ENCODE peak calls at places on chromosomes 7 and 10, in nine cellular contexts. One of them, this sample, is unnamed.

GRCh38 chr7:151063212-151063561 is 3.8 kb downstream of the SLC4A2 start:
- DNase-seq in lung: no peak
- DNase-seq in ELR: peak; percentile 55
- DNase-seq in CD4-positive, alpha-beta memory T cell: no peak
- DNase-seq in activated effector memory CD4-positive, alpha-beta T cell treated with anti-CD3 and anti-CD28 coated beads, Interleukin-2, amount 50 U/mL, for 16 hours: no peak
- DNase-seq in T-helper 9 cell: no peak
- DNase-seq in HuH-7: peak; percentile 53
- DNase-seq in aorta: no peak
- DNase-seq in lung microvascular endothelial cell: no peak
- DNase-seq in this sample: no peak

GRCh38 chr7:42222891-42223290 is 14.1 kb downstream of the GLI3 start:
- DNase-seq in lung: no peak
- DNase-seq in ELR: no peak
- DNase-seq in CD4-positive, alpha-beta memory T cell: no peak
- DNase-seq in activated effector memory CD4-positive, alpha-beta T cell treated with anti-CD3 and anti-CD28 coated beads, Interleukin-2, amount 50 U/mL, for 16 hours: no peak
- DNase-seq in T-helper 9 cell: no peak
- DNase-seq in HuH-7: no peak
- DNase-seq in aorta: no peak
- DNase-seq in lung microvascular endothelial cell: no peak
- DNase-seq in this sample: no peak

GRCh38 chr10:71351087-71351486 is 32.0 kb downstream of the SLC29A3 start:
- DNase-seq in lung: no peak
- DNase-seq in ELR: no peak
- DNase-seq in CD4-positive, alpha-beta memory T cell: no peak
- DNase-seq in activated effector memory CD4-positive, alpha-beta T cell treated with anti-CD3 and anti-CD28 coated beads, Interleukin-2, amount 50 U/mL, for 16 hours: no peak
- DNase-seq in T-helper 9 cell: no peak
- DNase-seq in HuH-7: no peak
- DNase-seq in aorta: no peak
- DNase-seq in lung microvascular endothelial cell: no peak
- DNase-seq in this sample: no peak

GRCh38 chr7:79590571-79591274 is 137.3 kb upstream of the MAGI2 start:
- DNase-seq in lung: no peak
- DNase-seq in ELR: no peak
- DNase-seq in CD4-positive, alpha-beta memory T cell: no peak
- DNase-seq in activated effector memory CD4-positive, alpha-beta T cell treated with anti-CD3 and anti-CD28 coated beads, Interleukin-2, amount 50 U/mL, for 16 hours: no peak
- DNase-seq in T-helper 9 cell: no peak
- DNase-seq in HuH-7: no peak
- DNase-seq in aorta: no peak
- DNase-seq in lung microvascular endothelial cell: no peak
- DNase-seq in this sample: no peak

GRCh38 chr7:151168022-151168786 is 710 bp upstream of the GBX1 start:
- DNase-seq in lung: no peak
- DNase-seq in ELR: peak; percentile 18
- DNase-seq in CD4-positive, alpha-beta memory T cell: peak; percentile 60
- DNase-seq in activated effector memory CD4-positive, alpha-beta T cell treated with anti-CD3 and anti-CD28 coated beads, Interleukin-2, amount 50 U/mL, for 16 hours: peak; percentile 86
- DNase-seq in T-helper 9 cell: peak; percentile 58
- DNase-seq in HuH-7: peak; percentile 88
- DNase-seq in aorta: peak; percentile 54
- DNase-seq in lung microvascular endothelial cell: peak; percentile 20
- DNase-seq in this sample: peak; percentile 70

GRCh38 chr10:514137-514671 is 175.3 kb downstream of the DIP2C start:
- DNase-seq in lung: peak; percentile 41
- DNase-seq in ELR: no peak
- DNase-seq in CD4-positive, alpha-beta memory T cell: no peak
- DNase-seq in activated effector memory CD4-positive, alpha-beta T cell treated with anti-CD3 and anti-CD28 coated beads, Interleukin-2, amount 50 U/mL, for 16 hours: peak; percentile 38
- DNase-seq in T-helper 9 cell: no peak
- DNase-seq in HuH-7: peak; percentile 47
- DNase-seq in aorta: no peak
- DNase-seq in lung microvascular endothelial cell: no peak
- DNase-seq in this sample: no peak

GRCh38 chr7:30450983-30451497 is 27.5 kb downstream of the NOD1 start:
- DNase-seq in lung: no peak
- DNase-seq in ELR: no peak
- DNase-seq in CD4-positive, alpha-beta memory T cell: no peak
- DNase-seq in activated effector memory CD4-positive, alpha-beta T cell treated with anti-CD3 and anti-CD28 coated beads, Interleukin-2, amount 50 U/mL, for 16 hours: no peak
- DNase-seq in T-helper 9 cell: no peak
- DNase-seq in HuH-7: no peak
- DNase-seq in aorta: no peak
- DNase-seq in lung microvascular endothelial cell: no peak
- DNase-seq in this sample: no peak

GRCh38 chr10:71864861-71865473 is 13.9 kb upstream of the PSAP start:
- DNase-seq in lung: no peak
- DNase-seq in ELR: peak; percentile 75
- DNase-seq in CD4-positive, alpha-beta memory T cell: no peak
- DNase-seq in activated effector memory CD4-positive, alpha-beta T cell treated with anti-CD3 and anti-CD28 coated beads, Interleukin-2, amount 50 U/mL, for 16 hours: no peak
- DNase-seq in T-helper 9 cell: no peak
- DNase-seq in HuH-7: no peak
- DNase-seq in aorta: no peak
- DNase-seq in lung microvascular endothelial cell: peak; percentile 36
- DNase-seq in this sample: no peak

GRCh38 chr10:68221196-68221595 is 10.7 kb downstream of the ATOH7 start:
- DNase-seq in lung: no peak
- DNase-seq in ELR: peak; percentile 19
- DNase-seq in CD4-positive, alpha-beta memory T cell: no peak
- DNase-seq in activated effector memory CD4-positive, alpha-beta T cell treated with anti-CD3 and anti-CD28 coated beads, Interleukin-2, amount 50 U/mL, for 16 hours: no peak
- DNase-seq in T-helper 9 cell: no peak
- DNase-seq in HuH-7: no peak
- DNase-seq in aorta: no peak
- DNase-seq in lung microvascular endothelial cell: no peak
- DNase-seq in this sample: no peak

GRCh38 chr7:17408904-17409290 is 110.4 kb downstream of the AHR start:
- DNase-seq in lung: no peak
- DNase-seq in ELR: peak; percentile 74
- DNase-seq in CD4-positive, alpha-beta memory T cell: no peak
- DNase-seq in activated effector memory CD4-positive, alpha-beta T cell treated with anti-CD3 and anti-CD28 coated beads, Interleukin-2, amount 50 U/mL, for 16 hours: no peak
- DNase-seq in T-helper 9 cell: no peak
- DNase-seq in HuH-7: no peak
- DNase-seq in aorta: no peak
- DNase-seq in lung microvascular endothelial cell: no peak
- DNase-seq in this sample: no peak

GRCh38 chr10:110326351-110327032 is 21.8 kb upstream of the SMNDC1 start:
- DNase-seq in lung: no peak
- DNase-seq in ELR: peak; percentile 91
- DNase-seq in CD4-positive, alpha-beta memory T cell: no peak
- DNase-seq in activated effector memory CD4-positive, alpha-beta T cell treated with anti-CD3 and anti-CD28 coated beads, Interleukin-2, amount 50 U/mL, for 16 hours: no peak
- DNase-seq in T-helper 9 cell: no peak
- DNase-seq in HuH-7: no peak
- DNase-seq in aorta: no peak
- DNase-seq in lung microvascular endothelial cell: peak; percentile 81
- DNase-seq in this sample: no peak

GRCh38 chr7:77797734-77798393 is 370 bp downstream of the TMEM60 start:
- DNase-seq in lung: no peak
- DNase-seq in ELR: no peak
- DNase-seq in CD4-positive, alpha-beta memory T cell: no peak
- DNase-seq in activated effector memory CD4-positive, alpha-beta T cell treated with anti-CD3 and anti-CD28 coated beads, Interleukin-2, amount 50 U/mL, for 16 hours: no peak
- DNase-seq in T-helper 9 cell: no peak
- DNase-seq in HuH-7: no peak
- DNase-seq in aorta: no peak
- DNase-seq in lung microvascular endothelial cell: no peak
- DNase-seq in this sample: peak; percentile 44

GRCh38 chr10:120587061-120587460 is 130.0 kb downstream of the PLPP4 start:
- DNase-seq in lung: no peak
- DNase-seq in ELR: no peak
- DNase-seq in CD4-positive, alpha-beta memory T cell: no peak
- DNase-seq in activated effector memory CD4-positive, alpha-beta T cell treated with anti-CD3 and anti-CD28 coated beads, Interleukin-2, amount 50 U/mL, for 16 hours: no peak
- DNase-seq in T-helper 9 cell: no peak
- DNase-seq in HuH-7: no peak
- DNase-seq in aorta: no peak
- DNase-seq in lung microvascular endothelial cell: no peak
- DNase-seq in this sample: no peak

GRCh38 chr7:28078036-28078901 is 102.3 kb downstream of the JAZF1 start:
- DNase-seq in lung: no peak
- DNase-seq in ELR: peak; percentile 70
- DNase-seq in CD4-positive, alpha-beta memory T cell: peak; percentile 43
- DNase-seq in activated effector memory CD4-positive, alpha-beta T cell treated with anti-CD3 and anti-CD28 coated beads, Interleukin-2, amount 50 U/mL, for 16 hours: peak; percentile 82
- DNase-seq in T-helper 9 cell: peak; percentile 30
- DNase-seq in HuH-7: peak; percentile 26
- DNase-seq in aorta: no peak
- DNase-seq in lung microvascular endothelial cell: peak; percentile 55
- DNase-seq in this sample: peak; percentile 34

GRCh38 chr10:65570143-65571010 is 1355.5 kb upstream of the LRRTM3 start:
- DNase-seq in lung: peak; percentile 42
- DNase-seq in ELR: peak; percentile 51
- DNase-seq in CD4-positive, alpha-beta memory T cell: no peak
- DNase-seq in activated effector memory CD4-positive, alpha-beta T cell treated with anti-CD3 and anti-CD28 coated beads, Interleukin-2, amount 50 U/mL, for 16 hours: no peak
- DNase-seq in T-helper 9 cell: no peak
- DNase-seq in HuH-7: peak; percentile 9
- DNase-seq in aorta: no peak
- DNase-seq in lung microvascular endothelial cell: no peak
- DNase-seq in this sample: peak; percentile 86

GRCh38 chr7:1219516-1219915 is 13.2 kb upstream of the UNCX start:
- DNase-seq in lung: no peak
- DNase-seq in ELR: no peak
- DNase-seq in CD4-positive, alpha-beta memory T cell: no peak
- DNase-seq in activated effector memory CD4-positive, alpha-beta T cell treated with anti-CD3 and anti-CD28 coated beads, Interleukin-2, amount 50 U/mL, for 16 hours: no peak
- DNase-seq in T-helper 9 cell: no peak
- DNase-seq in HuH-7: no peak
- DNase-seq in aorta: no peak
- DNase-seq in lung microvascular endothelial cell: no peak
- DNase-seq in this sample: no peak

GRCh38 chr7:15921576-15921975 is 235.1 kb upstream of the MEOX2 start:
- DNase-seq in lung: no peak
- DNase-seq in ELR: peak; percentile 94
- DNase-seq in CD4-positive, alpha-beta memory T cell: no peak
- DNase-seq in activated effector memory CD4-positive, alpha-beta T cell treated with anti-CD3 and anti-CD28 coated beads, Interleukin-2, amount 50 U/mL, for 16 hours: no peak
- DNase-seq in T-helper 9 cell: no peak
- DNase-seq in HuH-7: no peak
- DNase-seq in aorta: no peak
- DNase-seq in lung microvascular endothelial cell: peak; percentile 57
- DNase-seq in this sample: no peak

GRCh38 chr7:116955801-116956514 is 2.7 kb downstream of the ST7 start:
- DNase-seq in lung: no peak
- DNase-seq in ELR: no peak
- DNase-seq in CD4-positive, alpha-beta memory T cell: no peak
- DNase-seq in activated effector memory CD4-positive, alpha-beta T cell treated with anti-CD3 and anti-CD28 coated beads, Interleukin-2, amount 50 U/mL, for 16 hours: no peak
- DNase-seq in T-helper 9 cell: no peak
- DNase-seq in HuH-7: no peak
- DNase-seq in aorta: no peak
- DNase-seq in lung microvascular endothelial cell: peak; percentile 15
- DNase-seq in this sample: no peak

GRCh38 chr10:65945071-65945470 is 980.8 kb upstream of the LRRTM3 start:
- DNase-seq in lung: no peak
- DNase-seq in ELR: no peak
- DNase-seq in CD4-positive, alpha-beta memory T cell: no peak
- DNase-seq in activated effector memory CD4-positive, alpha-beta T cell treated with anti-CD3 and anti-CD28 coated beads, Interleukin-2, amount 50 U/mL, for 16 hours: no peak
- DNase-seq in T-helper 9 cell: no peak
- DNase-seq in HuH-7: no peak
- DNase-seq in aorta: no peak
- DNase-seq in lung microvascular endothelial cell: no peak
- DNase-seq in this sample: no peak

GRCh38 chr10:124290095-124290795 is 128.5 kb downstream of the OAT start:
- DNase-seq in lung: no peak
- DNase-seq in ELR: peak; percentile 62
- DNase-seq in CD4-positive, alpha-beta memory T cell: no peak
- DNase-seq in activated effector memory CD4-positive, alpha-beta T cell treated with anti-CD3 and anti-CD28 coated beads, Interleukin-2, amount 50 U/mL, for 16 hours: peak; percentile 54
- DNase-seq in T-helper 9 cell: no peak
- DNase-seq in HuH-7: no peak
- DNase-seq in aorta: peak; percentile 81
- DNase-seq in lung microvascular endothelial cell: peak; percentile 17
- DNase-seq in this sample: peak; percentile 76

GRCh38 chr10:48444266-48444665 is 137.8 kb downstream of the MAPK8 start:
- DNase-seq in lung: no peak
- DNase-seq in ELR: peak; percentile 56
- DNase-seq in CD4-positive, alpha-beta memory T cell: no peak
- DNase-seq in activated effector memory CD4-positive, alpha-beta T cell treated with anti-CD3 and anti-CD28 coated beads, Interleukin-2, amount 50 U/mL, for 16 hours: no peak
- DNase-seq in T-helper 9 cell: no peak
- DNase-seq in HuH-7: no peak
- DNase-seq in aorta: no peak
- DNase-seq in lung microvascular endothelial cell: peak; percentile 61
- DNase-seq in this sample: peak; percentile 50

GRCh38 chr7:22589641-22590141 is 89.7 kb upstream of the STEAP1B start:
- DNase-seq in lung: peak; percentile 72
- DNase-seq in ELR: peak; percentile 10
- DNase-seq in CD4-positive, alpha-beta memory T cell: no peak
- DNase-seq in activated effector memory CD4-positive, alpha-beta T cell treated with anti-CD3 and anti-CD28 coated beads, Interleukin-2, amount 50 U/mL, for 16 hours: no peak
- DNase-seq in T-helper 9 cell: no peak
- DNase-seq in HuH-7: no peak
- DNase-seq in aorta: peak; percentile 84
- DNase-seq in lung microvascular endothelial cell: peak; percentile 85
- DNase-seq in this sample: peak; percentile 18

GRCh38 chr7:1234049-1234691 is 1.5 kb downstream of the UNCX start:
- DNase-seq in lung: no peak
- DNase-seq in ELR: no peak
- DNase-seq in CD4-positive, alpha-beta memory T cell: no peak
- DNase-seq in activated effector memory CD4-positive, alpha-beta T cell treated with anti-CD3 and anti-CD28 coated beads, Interleukin-2, amount 50 U/mL, for 16 hours: no peak
- DNase-seq in T-helper 9 cell: no peak
- DNase-seq in HuH-7: no peak
- DNase-seq in aorta: peak; percentile 13
- DNase-seq in lung microvascular endothelial cell: no peak
- DNase-seq in this sample: no peak

GRCh38 chr7:99098824-99099498 is 44.9 kb downstream of the SMURF1 start:
- DNase-seq in lung: no peak
- DNase-seq in ELR: peak; percentile 57
- DNase-seq in CD4-positive, alpha-beta memory T cell: no peak
- DNase-seq in activated effector memory CD4-positive, alpha-beta T cell treated with anti-CD3 and anti-CD28 coated beads, Interleukin-2, amount 50 U/mL, for 16 hours: no peak
- DNase-seq in T-helper 9 cell: no peak
- DNase-seq in HuH-7: peak; percentile 41
- DNase-seq in aorta: no peak
- DNase-seq in lung microvascular endothelial cell: no peak
- DNase-seq in this sample: no peak

GRCh38 chr7:64463636-64464375 is 99.1 kb downstream of the ZNF680 start:
- DNase-seq in lung: peak; percentile 45
- DNase-seq in ELR: peak; percentile 59
- DNase-seq in CD4-positive, alpha-beta memory T cell: peak; percentile 35
- DNase-seq in activated effector memory CD4-positive, alpha-beta T cell treated with anti-CD3 and anti-CD28 coated beads, Interleukin-2, amount 50 U/mL, for 16 hours: peak; percentile 66
- DNase-seq in T-helper 9 cell: peak; percentile 11
- DNase-seq in HuH-7: peak; percentile 36
- DNase-seq in aorta: peak; percentile 85
- DNase-seq in lung microvascular endothelial cell: no peak
- DNase-seq in this sample: no peak

GRCh38 chr10:93475871-93476270 is 6.3 kb downstream of the MYOF start:
- DNase-seq in lung: no peak
- DNase-seq in ELR: peak; percentile 97
- DNase-seq in CD4-positive, alpha-beta memory T cell: no peak
- DNase-seq in activated effector memory CD4-positive, alpha-beta T cell treated with anti-CD3 and anti-CD28 coated beads, Interleukin-2, amount 50 U/mL, for 16 hours: no peak
- DNase-seq in T-helper 9 cell: no peak
- DNase-seq in HuH-7: no peak
- DNase-seq in aorta: no peak
- DNase-seq in lung microvascular endothelial cell: peak; percentile 82
- DNase-seq in this sample: no peak

GRCh38 chr10:14623931-14624330 is 150.8 kb downstream of the FAM107B start:
- DNase-seq in lung: no peak
- DNase-seq in ELR: no peak
- DNase-seq in CD4-positive, alpha-beta memory T cell: no peak
- DNase-seq in activated effector memory CD4-positive, alpha-beta T cell treated with anti-CD3 and anti-CD28 coated beads, Interleukin-2, amount 50 U/mL, for 16 hours: no peak
- DNase-seq in T-helper 9 cell: no peak
- DNase-seq in HuH-7: no peak
- DNase-seq in aorta: no peak
- DNase-seq in lung microvascular endothelial cell: no peak
- DNase-seq in this sample: no peak

GRCh38 chr10:119644215-119644826 is 6.9 kb upstream of the BAG3 start:
- DNase-seq in lung: no peak
- DNase-seq in ELR: no peak
- DNase-seq in CD4-positive, alpha-beta memory T cell: no peak
- DNase-seq in activated effector memory CD4-positive, alpha-beta T cell treated with anti-CD3 and anti-CD28 coated beads, Interleukin-2, amount 50 U/mL, for 16 hours: no peak
- DNase-seq in T-helper 9 cell: no peak
- DNase-seq in HuH-7: peak; percentile 42
- DNase-seq in aorta: no peak
- DNase-seq in lung microvascular endothelial cell: no peak
- DNase-seq in this sample: no peak

GRCh38 chr7:151062399-151063211 is 3.2 kb downstream of the SLC4A2 start:
- DNase-seq in lung: peak; percentile 66
- DNase-seq in ELR: peak; percentile 71
- DNase-seq in CD4-positive, alpha-beta memory T cell: no peak
- DNase-seq in activated effector memory CD4-positive, alpha-beta T cell treated with anti-CD3 and anti-CD28 coated beads, Interleukin-2, amount 50 U/mL, for 16 hours: no peak
- DNase-seq in T-helper 9 cell: no peak
- DNase-seq in HuH-7: peak; percentile 100
- DNase-seq in aorta: no peak
- DNase-seq in lung microvascular endothelial cell: no peak
- DNase-seq in this sample: no peak

GRCh38 chr10:14405076-14406065 is 74.6 kb upstream of the FRMD4A start:
- DNase-seq in lung: no peak
- DNase-seq in ELR: peak; percentile 92
- DNase-seq in CD4-positive, alpha-beta memory T cell: no peak
- DNase-seq in activated effector memory CD4-positive, alpha-beta T cell treated with anti-CD3 and anti-CD28 coated beads, Interleukin-2, amount 50 U/mL, for 16 hours: no peak
- DNase-seq in T-helper 9 cell: no peak
- DNase-seq in HuH-7: no peak
- DNase-seq in aorta: no peak
- DNase-seq in lung microvascular endothelial cell: no peak
- DNase-seq in this sample: no peak

GRCh38 chr10:122362621-122363020 is 11.9 kb upstream of the PLEKHA1 start:
- DNase-seq in lung: no peak
- DNase-seq in ELR: peak; percentile 32
- DNase-seq in CD4-positive, alpha-beta memory T cell: no peak
- DNase-seq in activated effector memory CD4-positive, alpha-beta T cell treated with anti-CD3 and anti-CD28 coated beads, Interleukin-2, amount 50 U/mL, for 16 hours: no peak
- DNase-seq in T-helper 9 cell: no peak
- DNase-seq in HuH-7: no peak
- DNase-seq in aorta: no peak
- DNase-seq in lung microvascular endothelial cell: no peak
- DNase-seq in this sample: no peak